ENCODE peak calls at places on chromosomes 6 and 20, in ten cellular contexts. Y is HEK293T; P is HT1080; T is psoas muscle; M is SW 1271; A is cardiac fibroblast; S is iris pigment epithelial cell; B is effector CD4-positive, alpha-beta T cell; E is HFF-Myc; Q is CD8-positive, alpha-beta T cell. G is an unnamed sample.

GRCh38 chr6:154930490-154930889 is 64.6 kb upstream of the TIAM2 start:
- DNase-seq in Y (no peak), E (no peak), B (no peak), Q (no peak), M (no peak), T (no peak), S (no peak), A (no peak), P (no peak), G (no peak)

GRCh38 chr20:60297649-60298048 is 339.4 kb downstream of the CDH26 start:
- DNase-seq in S (no peak), E (no peak), M (no peak), B (no peak), Y (no peak), P (no peak), T (no peak), Q (no peak), A (no peak), G (no peak)

GRCh38 chr6:45436544-45437440 is 59.1 kb upstream of the SUPT3H start:
- DNase-seq in P (peak), Q (no peak), B (peak), E (no peak), Y (no peak), S (peak), M (peak), T (no peak), A (peak), G (no peak)

GRCh38 chr20:32828029-32828666 is 8.4 kb downstream of the MAPRE1 start:
- DNase-seq in Q (no peak), M (no peak), T (no peak), E (no peak), S (peak), A (no peak), B (no peak), Y (no peak), P (peak), G (no peak)

GRCh38 chr6:52634211-52634610 is 36.7 kb upstream of the TMEM14A start:
- DNase-seq in Q (no peak), A (no peak), T (no peak), P (no peak), B (no peak), S (peak), M (no peak), E (no peak), Y (no peak), G (no peak)

GRCh38 chr20:62547364-62547763 is 71.6 kb upstream of the GATA5 start:
- DNase-seq in Y (no peak), P (no peak), S (no peak), E (no peak), M (no peak), A (no peak), Q (no peak), B (no peak), T (no peak), G (no peak)

GRCh38 chr20:63219866-63220521 is 4.1 kb upstream of the YTHDF1 start:
- DNase-seq in B (no peak), Y (no peak), P (no peak), Q (no peak), T (no peak), S (no peak), E (no peak), M (no peak), A (no peak), G (no peak)

GRCh38 chr6:100881707-100882040 is 545 bp upstream of the ASCC3 start:
- DNase-seq in M (no peak), E (no peak), B (no peak), A (peak), P (no peak), Y (peak), T (no peak), Q (no peak), S (no peak), G (no peak)

GRCh38 chr6:104885518-104886043 is 25.9 kb upstream of the HACE1 start:
- DNase-seq in Y (no peak), P (no peak), M (no peak), S (no peak), B (no peak), T (no peak), A (no peak), E (no peak), Q (no peak), G (no peak)

GRCh38 chr6:52517502-52518278 is 59.2 kb downstream of the TRAM2 start:
- DNase-seq in B (no peak), S (peak), M (peak), E (peak), A (peak), Q (no peak), Y (peak), T (peak), P (peak), G (no peak)

GRCh38 chr20:1327827-1328679 is 886 bp downstream of the SDCBP2 start:
- DNase-seq in B (no peak), E (no peak), M (no peak), A (no peak), Q (no peak), T (no peak), S (no peak), P (no peak), Y (no peak), G (no peak)

GRCh38 chr6:30206799-30207618 is 6.2 kb downstream of the TRIM26 start:
- DNase-seq in T (no peak), S (peak), P (no peak), E (peak), B (no peak), A (peak), Q (no peak), Y (no peak), M (no peak), G (no peak)

GRCh38 chr6:61810047-61810446 is 476.0 kb downstream of the KHDRBS2 start:
- DNase-seq in E (no peak), A (no peak), P (no peak), S (no peak), B (no peak), Q (no peak), T (no peak), M (no peak), Y (no peak), G (no peak)

GRCh38 chr6:14964486-14964885 is 281.4 kb upstream of the JARID2 start:
- DNase-seq in S (no peak), E (no peak), B (no peak), P (no peak), T (no peak), A (no peak), Q (no peak), Y (no peak), M (no peak), G (no peak)

G was measured in immature natural killer cell.